ENCODE peak calls at places on chromosomes 16 and 17, in four cellular contexts. One of them, this sample, is unnamed.

GRCh38 chr17:58344047-58344790 is 7.8 kb downstream of the SUPT4H1 start:
- DNase-seq in sigmoid colon: no peak
- DNase-seq in Jurkat, Clone E6-1: peak; percentile 98
- DNase-seq in neuronal stem cell: no peak
- DNase-seq in this sample: no peak

GRCh38 chr16:84547539-84548058 is 43.1 kb upstream of the MEAK7 start:
- DNase-seq in sigmoid colon: no peak
- DNase-seq in Jurkat, Clone E6-1: no peak
- DNase-seq in neuronal stem cell: peak; percentile 83
- DNase-seq in this sample: no peak

GRCh38 chr16:85755929-85756768 is 5.3 kb upstream of the C16orf74 start:
- DNase-seq in sigmoid colon: no peak
- DNase-seq in neuronal stem cell: no peak
- DNase-seq in Jurkat, Clone E6-1: no peak
- DNase-seq in this sample: no peak

GRCh38 chr16:10441726-10442125 is 55.9 kb downstream of the ATF7IP2 start:
- DNase-seq in sigmoid colon: no peak
- DNase-seq in Jurkat, Clone E6-1: no peak
- DNase-seq in neuronal stem cell: no peak
- DNase-seq in this sample: no peak

GRCh38 chr16:68259007-68259406 is 5.3 kb upstream of the SLC7A6 start:
- DNase-seq in sigmoid colon: no peak
- DNase-seq in neuronal stem cell: no peak
- DNase-seq in Jurkat, Clone E6-1: no peak
- DNase-seq in this sample: no peak

GRCh38 chr16:71855937-71856662 is 10.3 kb downstream of the ATXN1L start:
- DNase-seq in neuronal stem cell: no peak
- DNase-seq in Jurkat, Clone E6-1: no peak
- DNase-seq in sigmoid colon: no peak
- DNase-seq in this sample: no peak

GRCh38 chr16:24598777-24599437 is 59.5 kb downstream of the RBBP6 start:
- DNase-seq in sigmoid colon: no peak
- DNase-seq in neuronal stem cell: no peak
- DNase-seq in Jurkat, Clone E6-1: no peak
- DNase-seq in this sample: no peak

GRCh38 chr17:17682293-17682736 is 1.1 kb downstream of the RAI1 start:
- DNase-seq in Jurkat, Clone E6-1: no peak
- DNase-seq in sigmoid colon: peak; percentile 84
- DNase-seq in neuronal stem cell: no peak
- DNase-seq in this sample: no peak

GRCh38 chr16:5509336-5509735 is 411.7 kb upstream of the EEF2KMT start:
- DNase-seq in sigmoid colon: no peak
- DNase-seq in Jurkat, Clone E6-1: no peak
- DNase-seq in neuronal stem cell: no peak
- DNase-seq in this sample: no peak

GRCh38 chr17:36937001-36937960 is at the start of gene LHX1:
- DNase-seq in Jurkat, Clone E6-1: no peak
- DNase-seq in sigmoid colon: no peak
- DNase-seq in neuronal stem cell: no peak
- DNase-seq in this sample: no peak

GRCh38 chr16:8370374-8371015 is 219.8 kb downstream of the TMEM114 start:
- DNase-seq in Jurkat, Clone E6-1: no peak
- DNase-seq in sigmoid colon: no peak
- DNase-seq in neuronal stem cell: no peak
- DNase-seq in this sample: peak; percentile 32

GRCh38 chr16:11851301-11852091 is at the start of gene RSL1D1:
- DNase-seq in sigmoid colon: peak; percentile 96
- DNase-seq in Jurkat, Clone E6-1: peak; percentile 87
- DNase-seq in neuronal stem cell: peak; percentile 94
- DNase-seq in this sample: peak; percentile 88

GRCh38 chr17:2949469-2950044 is 113.8 kb downstream of the OR1D5 start:
- DNase-seq in Jurkat, Clone E6-1: no peak
- DNase-seq in sigmoid colon: no peak
- DNase-seq in neuronal stem cell: no peak
- DNase-seq in this sample: no peak

GRCh38 chr16:87264634-87265033 is 52.6 kb downstream of the C16orf95 start:
- DNase-seq in neuronal stem cell: no peak
- DNase-seq in Jurkat, Clone E6-1: no peak
- DNase-seq in sigmoid colon: no peak
- DNase-seq in this sample: no peak

GRCh38 chr17:75125984-75126383 is 5.6 kb downstream of the NT5C start:
- DNase-seq in Jurkat, Clone E6-1: no peak
- DNase-seq in sigmoid colon: no peak
- DNase-seq in neuronal stem cell: no peak
- DNase-seq in this sample: no peak

GRCh38 chr17:50151937-50152547 is 1.6 kb upstream of the PPP1R9B start:
- DNase-seq in Jurkat, Clone E6-1: peak; percentile 74
- DNase-seq in neuronal stem cell: peak; percentile 77
- DNase-seq in sigmoid colon: peak; percentile 93
- DNase-seq in this sample: peak; percentile 80

GRCh38 chr17:80737106-80738019 is 192.7 kb downstream of the RPTOR start:
- DNase-seq in neuronal stem cell: no peak
- DNase-seq in Jurkat, Clone E6-1: no peak
- DNase-seq in sigmoid colon: no peak
- DNase-seq in this sample: no peak

GRCh38 chr17:59807892-59808509 is 84.7 kb downstream of the TUBD1 start:
- DNase-seq in Jurkat, Clone E6-1: no peak
- DNase-seq in neuronal stem cell: no peak
- DNase-seq in sigmoid colon: no peak
- DNase-seq in this sample: no peak

GRCh38 chr16:5944971-5945370 is 847.4 kb upstream of the EEF2KMT start:
- DNase-seq in neuronal stem cell: no peak
- DNase-seq in Jurkat, Clone E6-1: no peak
- DNase-seq in sigmoid colon: no peak
- DNase-seq in this sample: no peak

GRCh38 chr17:49788443-49789277 is at the start of gene KAT7:
- DNase-seq in Jurkat, Clone E6-1: peak; percentile 100
- DNase-seq in neuronal stem cell: peak; percentile 97
- DNase-seq in sigmoid colon: peak; percentile 100
- DNase-seq in this sample: peak; percentile 94

This sample was measured in NT2/D1.